ENCODE peak calls at places on chromosomes 6 and 20, in six cellular contexts. M is PC-9; E is CD8-positive, alpha-beta T cell; S is endothelial cell of umbilical vein; O is psoas muscle; C is A549. Q is an unnamed sample. For H3K4me1, the result is how much of the 10 kb centered on the place peaks cover.

GRCh38 chr20:47854687-47855212 is 69.5 kb upstream of the SULF2 start:
- DNase-seq in C (peak), O (no peak), S (peak), M (peak), E (no peak), Q (peak)

GRCh38 chr6:10884245-10884972 is 2.4 kb upstream of the SYCP2L start:
- DNase-seq in C (no peak), E (no peak), O (no peak), S (no peak), M (no peak), Q (no peak)

GRCh38 chr6:52595000-52595795 is 18.3 kb upstream of the TRAM2 start:
- DNase-seq in O (peak), M (no peak), S (no peak), C (no peak), E (no peak), Q (peak)

GRCh38 chr6:166286831-166287271 is 21.3 kb downstream of the PRR18 start:
- DNase-seq in M (no peak), E (no peak), C (no peak), O (no peak), S (no peak), Q (no peak)

GRCh38 chr6:26156850-26157149 is 69.6 kb downstream of the HFE start:
- DNase-seq in O (no peak), C (no peak), S (no peak), M (no peak), E (no peak), Q (no peak)

GRCh38 chr6:90393232-90393884 is 96.7 kb upstream of the BACH2 start:
- DNase-seq in M (no peak), C (peak), O (peak), S (peak), E (peak), Q (peak)

GRCh38 chr6:117076076-117076475 is 189.3 kb upstream of the VGLL2 start:
- DNase-seq in C (no peak), E (no peak), M (no peak), O (no peak), S (no peak), Q (no peak)

GRCh38 chr6:107218142-107218541 is 102.8 kb upstream of the BEND3 start:
- DNase-seq in C (no peak), S (no peak), M (no peak), E (no peak), O (no peak), Q (no peak)

GRCh38 chr6:90000864-90001731 is 106.8 kb downstream of the GJA10 start:
- DNase-seq in S (peak), C (no peak), E (no peak), M (no peak), O (no peak), Q (peak)

GRCh38 chr20:49276201-49276894 is 1.5 kb downstream of the ZNFX1 start:
- DNase-seq in S (peak), C (no peak), E (peak), O (no peak), M (peak), Q (peak)

GRCh38 chr6:55033021-55033546 is 141.2 kb upstream of the HCRTR2 start:
- DNase-seq in C (no peak), M (no peak), E (no peak), S (no peak), O (no peak), Q (no peak)

GRCh38 chr6:128635219-128635618 is 114.8 kb upstream of the PTPRK start:
- DNase-seq in O (no peak), C (no peak), M (no peak), S (no peak), E (no peak), Q (no peak)

GRCh38 chr6:13765570-13765969 is 48.8 kb downstream of the MCUR1 start:
- DNase-seq in M (peak), O (no peak), E (no peak), C (no peak), S (no peak), Q (peak)

GRCh38 chr6:47484616-47485015 is 7.0 kb downstream of the CD2AP start:
- DNase-seq in O (no peak), M (no peak), E (no peak), S (no peak), C (no peak), Q (peak)

GRCh38 chr20:1427457-1428054 is 34.7 kb upstream of the FKBP1A start:
- DNase-seq in E (no peak), O (no peak), M (peak), S (peak), C (no peak), Q (peak)

GRCh38 chr6:30311669-30312068 is 15.1 kb upstream of the TRIM39 start:
- DNase-seq in O (no peak), E (no peak), S (no peak), C (no peak), M (no peak), Q (no peak)

GRCh38 chr6:31308050-31308844 is 36.4 kb upstream of the HLA-C start:
- DNase-seq in O (peak), E (peak), S (no peak), C (no peak), M (no peak), Q (peak)

GRCh38 chr20:49496526-49497216 is 14.2 kb upstream of the KCNB1 start:
- DNase-seq in O (no peak), E (no peak), M (no peak), S (no peak), C (no peak), Q (no peak)

GRCh38 chr6:2396856-2397640 is 151.6 kb upstream of the GMDS start:
- DNase-seq in E (no peak), O (peak), M (no peak), C (no peak), S (no peak), Q (peak)

GRCh38 chr6:134707342-134707982 is 242.4 kb downstream of the ALDH8A1 start:
- DNase-seq in E (no peak), O (no peak), C (peak), S (no peak), M (peak), Q (peak)

GRCh38 chr6:142045380-142046270 is 87.1 kb upstream of the GJE1 start:
- DNase-seq in C (no peak), S (peak), M (no peak), E (no peak), O (no peak), Q (peak)

GRCh38 chr6:84638286-84638685 is 126.1 kb downstream of the TBX18 start:
- DNase-seq in E (no peak), M (no peak), S (no peak), O (no peak), C (no peak), Q (no peak)

GRCh38 chr6:123940551-123940950 is 136.9 kb downstream of the NKAIN2 start:
- DNase-seq in C (no peak), O (no peak), E (no peak), S (no peak), M (no peak), Q (no peak)

GRCh38 chr6:16766043-16766521 is 4.8 kb upstream of the ATXN1 start:
- DNase-seq in O (no peak), M (peak), C (no peak), S (peak), E (no peak), Q (peak)

GRCh38 chr6:29005183-29005885 is at the start of gene ZNF311:
- DNase-seq in S (peak), O (peak), M (no peak), C (peak), E (no peak), Q (peak)

GRCh38 chr6:21229061-21229460 is 364.5 kb upstream of the SOX4 start:
- DNase-seq in O (no peak), S (no peak), E (no peak), C (no peak), M (no peak), Q (peak)

GRCh38 chr6:36642913-36643817 is 35.3 kb upstream of the CDKN1A start:
- DNase-seq in M (peak), O (peak), S (peak), C (peak), E (no peak), Q (peak)

GRCh38 chr6:129510930-129511329 is 199.0 kb downstream of the ARHGAP18 start:
- DNase-seq in O (no peak), S (peak), M (no peak), E (no peak), C (no peak), Q (no peak)

GRCh38 chr6:37101991-37102298 is 68.0 kb upstream of the PIM1 start:
- DNase-seq in E (no peak), O (no peak), C (no peak), M (no peak), S (no peak), Q (no peak)

GRCh38 chr6:49519660-49520059 is 19.9 kb downstream of the GLYATL3 start:
- DNase-seq in S (no peak), E (no peak), O (no peak), C (no peak), M (no peak), Q (no peak)

GRCh38 chr6:14795451-14795850 is 450.4 kb upstream of the JARID2 start:
- DNase-seq in O (no peak), E (no peak), S (no peak), M (no peak), C (no peak), Q (no peak)

GRCh38 chr6:27157461-27158315 is 89.8 kb upstream of the PRSS16 start:
- DNase-seq in C (peak), M (peak), O (peak), E (peak), S (peak), Q (peak)

GRCh38 chr6:168852336-168852884 is 401.2 kb downstream of the THBS2 start:
- DNase-seq in E (no peak), M (no peak), C (no peak), S (no peak), O (no peak), Q (peak)

GRCh38 chr6:167826230-167827061 is at the start of gene AFDN:
- DNase-seq in M (no peak), C (peak), E (peak), O (peak), S (no peak), Q (peak)

GRCh38 chr6:84033523-84034451 is at the start of gene MRAP2:
- DNase-seq in M (no peak), C (peak), E (no peak), S (peak), O (peak), Q (peak)

GRCh38 chr20:53827996-53828672 is 234.5 kb upstream of the ZNF217 start:
- DNase-seq in O (no peak), E (no peak), S (peak), C (no peak), M (peak), Q (peak)

GRCh38 chr6:3888153-3888957 is 39.2 kb downstream of the FAM50B start:
- DNase-seq in M (peak), C (peak), O (peak), S (no peak), E (no peak), Q (peak)

GRCh38 chr20:32206383-32207210 is 946 bp downstream of the PLAGL2 start:
- DNase-seq in C (no peak), E (no peak), O (no peak), S (no peak), M (peak), Q (peak)

DNA sequence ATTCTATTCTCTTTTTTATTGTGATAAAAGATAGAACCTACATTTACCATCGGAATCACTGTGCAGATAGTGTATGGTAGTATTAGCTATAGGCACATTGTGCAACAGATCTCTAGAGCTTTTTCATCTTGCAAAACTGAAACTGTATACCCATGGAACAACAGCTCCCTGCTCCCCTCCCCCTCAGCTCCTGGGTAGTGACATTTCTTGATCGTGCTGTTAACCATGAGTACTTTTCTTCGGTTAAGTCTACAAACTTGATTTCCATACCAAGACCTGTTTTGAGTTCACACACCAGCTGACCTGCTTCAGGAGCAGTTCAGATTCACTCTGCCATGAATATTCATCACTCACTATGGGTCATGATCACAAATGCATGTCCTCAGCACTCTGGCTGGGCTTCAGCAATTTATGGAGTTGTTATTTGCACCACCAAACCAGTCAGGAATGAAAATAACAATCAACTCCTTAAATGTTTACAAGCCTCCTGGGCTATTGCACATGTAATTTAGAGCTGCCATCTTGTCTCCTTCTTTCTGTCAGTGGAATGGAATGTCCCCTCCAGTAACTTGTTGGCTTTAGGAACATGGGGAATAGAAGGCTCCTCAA is 32.8 kb downstream of the PRDM1 start:
- DNase-seq in C (no peak), S (no peak), O (no peak), M (no peak), E (no peak), Q (no peak)
- H3K4me1 ChIP-seq in C (under half), S (under half), O (under half), M (under half), E (under half), Q (under half)

GRCh38 chr20:25477156-25477882 is 69.8 kb downstream of the GINS1 start:
- DNase-seq in S (no peak), E (no peak), C (no peak), O (no peak), M (no peak), Q (no peak)
- H3K4me1 ChIP-seq in S (under half), E (under half), C (under half), O (under half), M (under half), Q (under half)

GRCh38 chr6:113694278-113695077 is 162.7 kb upstream of the MARCKS start:
- DNase-seq in E (no peak), M (peak), C (peak), S (peak), O (no peak), Q (peak)
- H3K4me1 ChIP-seq in E (under half), M (half or more), C (half or more), S (under half), O (under half), Q (half or more)

GRCh38 chr20:59026904-59027745 is 5.0 kb downstream of the ATP5F1E start:
- DNase-seq in S (no peak), O (no peak), M (no peak), C (no peak), E (no peak), Q (no peak)
- H3K4me1 ChIP-seq in S (under half), O (under half), M (under half), C (under half), E (half or more), Q (under half)

GRCh38 chr6:105369145-105369544 is 33.7 kb downstream of the PREP start:
- DNase-seq in S (no peak), O (no peak), C (no peak), E (no peak), M (no peak), Q (no peak)

GRCh38 chr6:105364243-105364642 is 38.6 kb downstream of the PREP start:
- DNase-seq in E (no peak), S (peak), O (no peak), C (no peak), M (no peak), Q (no peak)

GRCh38 chr6:105359419-105360366 is 43.2 kb downstream of the PREP start:
- DNase-seq in O (no peak), M (peak), E (no peak), C (peak), S (peak), Q (peak)

DNA sequence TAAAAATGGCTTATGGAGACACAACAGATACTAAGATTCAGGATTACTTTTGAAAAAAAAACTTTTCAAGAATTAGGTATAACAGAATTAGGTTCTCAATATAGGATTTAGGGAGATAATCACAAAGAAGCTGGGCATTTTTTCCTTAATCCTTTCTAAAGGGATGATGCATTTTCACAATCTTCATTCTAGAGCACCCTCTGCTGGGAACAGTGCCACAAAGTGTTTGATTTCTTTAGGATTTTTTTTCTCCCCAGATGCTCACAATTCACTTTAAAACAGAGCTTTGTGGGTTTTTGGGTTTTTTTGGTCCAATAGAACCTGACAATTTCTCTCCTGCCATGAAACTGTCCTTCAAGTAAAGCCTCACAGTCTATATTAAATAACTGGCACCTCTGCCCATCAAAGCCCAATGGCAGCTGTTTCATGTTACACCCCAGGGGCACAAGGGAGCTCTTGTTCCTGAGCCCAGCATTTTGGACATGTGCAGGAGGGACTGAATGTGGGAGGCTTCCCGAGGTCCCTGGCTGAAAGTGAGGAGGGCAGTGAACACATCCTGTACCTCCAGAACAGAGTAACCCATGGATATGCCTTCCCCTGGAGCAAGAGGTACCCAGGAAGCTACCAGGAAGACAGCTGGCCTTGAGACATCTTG is 39.7 kb downstream of the PREP start:
- DNase-seq in C (no peak), M (no peak), S (peak), O (no peak), E (no peak), Q (peak)
- H3K4me1 ChIP-seq in C (under half), M (under half), S (under half), O (under half), E (under half), Q (under half)

DNA sequence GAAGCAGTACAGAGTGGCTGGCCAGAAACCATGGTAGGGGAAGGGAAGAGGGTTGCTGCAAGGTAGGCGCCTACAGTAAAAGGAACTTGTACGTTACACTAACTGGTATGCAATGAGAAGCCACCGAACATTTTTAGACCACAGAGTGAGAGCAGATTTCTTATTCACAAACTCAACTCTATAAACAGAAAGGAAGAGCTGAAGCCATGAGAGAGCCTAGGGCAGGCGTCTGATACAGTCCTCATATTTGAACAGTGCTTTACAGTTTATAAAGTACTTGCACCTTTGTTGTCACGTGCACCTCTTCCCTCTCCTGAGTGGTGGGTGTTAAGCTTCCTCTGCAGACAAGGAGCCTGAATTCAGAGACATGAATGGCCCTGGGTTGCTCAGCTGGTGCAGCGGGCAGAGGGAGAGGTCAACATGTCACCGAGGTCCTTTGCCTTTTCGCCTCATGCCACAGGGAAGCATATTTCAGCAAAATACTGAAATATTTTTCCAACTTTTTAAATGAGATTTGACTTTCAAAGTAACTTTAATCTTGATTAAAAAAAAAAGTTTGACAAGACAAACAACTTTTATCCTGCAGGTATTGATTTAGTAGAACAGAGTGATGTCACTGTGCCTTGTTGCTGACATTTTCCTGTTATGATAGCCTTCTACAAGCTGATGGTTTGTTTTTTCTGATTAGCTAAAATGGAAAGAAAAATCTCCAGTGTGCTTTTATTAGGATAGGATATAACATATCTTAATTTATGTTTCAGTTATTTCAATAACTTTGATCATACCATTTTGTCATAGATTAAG is 23.8 kb downstream of the UST start:
- DNase-seq in C (no peak), E (no peak), M (no peak), O (no peak), S (no peak), Q (no peak)
- H3K4me1 ChIP-seq in C (under half), E (under half), M (under half), O (under half), S (under half), Q (under half)

GRCh38 chr20:57210911-57211280 is 55.5 kb downstream of the BMP7 start:
- DNase-seq in O (no peak), M (no peak), C (no peak), S (no peak), E (no peak), Q (no peak)

GRCh38 chr20:57211406-57211805 is 55.0 kb downstream of the BMP7 start:
- DNase-seq in E (no peak), M (no peak), C (no peak), S (no peak), O (no peak), Q (no peak)

GRCh38 chr20:57211949-57212889 is 54.2 kb downstream of the BMP7 start:
- DNase-seq in M (peak), C (peak), O (peak), S (no peak), E (no peak), Q (peak)

GRCh38 chr20:57209413-57209812 is 57.0 kb downstream of the BMP7 start:
- DNase-seq in S (no peak), C (no peak), O (no peak), M (no peak), E (no peak), Q (no peak)

GRCh38 chr20:57210054-57210910 is 56.2 kb downstream of the BMP7 start:
- DNase-seq in E (no peak), O (no peak), S (no peak), C (no peak), M (no peak), Q (no peak)
- H3K4me1 ChIP-seq in E (under half), O (under half), S (under half), C (under half), M (under half), Q (under half)

GRCh38 chr20:34037767-34038166 is 44.1 kb downstream of the RALY start:
- DNase-seq in M (no peak), S (no peak), C (no peak), E (no peak), O (peak), Q (peak)
- H3K4me1 ChIP-seq in M (under half), S (under half), C (under half), E (half or more), O (half or more), Q (under half)

Q was measured in GM23248.